ENCODE peak calls at places on chromosomes 4 and X, in four cellular contexts. One of them, this sample, is unnamed.

GRCh38 chr4:116223059-116223732 is 862.2 kb downstream of the TRAM1L1 start:
- DNase-seq in mesendoderm: no peak
- DNase-seq in activated CD8-positive, alpha-beta T cell treated with anti-CD3 and anti-CD28 coated beads for 36 hours: no peak
- DNase-seq in activated naive CD8-positive, alpha-beta T cell treated with anti-CD3 and anti-CD28 coated beads, Interleukin-2, amount 50 U/mL, for 24 hours: no peak
- DNase-seq in this sample: no peak

GRCh38 chr4:38867478-38868054 is at the start of gene FAM114A1:
- DNase-seq in mesendoderm: peak; percentile 80
- DNase-seq in activated CD8-positive, alpha-beta T cell treated with anti-CD3 and anti-CD28 coated beads for 36 hours: peak; percentile 20
- DNase-seq in activated naive CD8-positive, alpha-beta T cell treated with anti-CD3 and anti-CD28 coated beads, Interleukin-2, amount 50 U/mL, for 24 hours: peak; percentile 37
- DNase-seq in this sample: peak; percentile 60

GRCh38 chr4:144831971-144832370 is 186.0 kb downstream of the HHIP start:
- DNase-seq in mesendoderm: no peak
- DNase-seq in activated CD8-positive, alpha-beta T cell treated with anti-CD3 and anti-CD28 coated beads for 36 hours: no peak
- DNase-seq in activated naive CD8-positive, alpha-beta T cell treated with anti-CD3 and anti-CD28 coated beads, Interleukin-2, amount 50 U/mL, for 24 hours: no peak
- DNase-seq in this sample: no peak

GRCh38 chr4:21948347-21949072 is at the start of gene KCNIP4:
- DNase-seq in mesendoderm: peak; percentile 52
- DNase-seq in activated CD8-positive, alpha-beta T cell treated with anti-CD3 and anti-CD28 coated beads for 36 hours: peak; percentile 4
- DNase-seq in activated naive CD8-positive, alpha-beta T cell treated with anti-CD3 and anti-CD28 coated beads, Interleukin-2, amount 50 U/mL, for 24 hours: peak; percentile 2
- DNase-seq in this sample: no peak

GRCh38 chrX:155216940-155217450 is 735 bp downstream of the VBP1 start:
- DNase-seq in mesendoderm: no peak
- DNase-seq in activated CD8-positive, alpha-beta T cell treated with anti-CD3 and anti-CD28 coated beads for 36 hours: no peak
- DNase-seq in activated naive CD8-positive, alpha-beta T cell treated with anti-CD3 and anti-CD28 coated beads, Interleukin-2, amount 50 U/mL, for 24 hours: no peak
- DNase-seq in this sample: no peak

GRCh38 chrX:32408389-32408788 is 803.0 kb downstream of the DMD start:
- DNase-seq in mesendoderm: peak; percentile 22
- DNase-seq in activated CD8-positive, alpha-beta T cell treated with anti-CD3 and anti-CD28 coated beads for 36 hours: peak; percentile 13
- DNase-seq in activated naive CD8-positive, alpha-beta T cell treated with anti-CD3 and anti-CD28 coated beads, Interleukin-2, amount 50 U/mL, for 24 hours: no peak
- DNase-seq in this sample: no peak

GRCh38 chr4:38046735-38047487 is 86.7 kb downstream of the PTTG2 start:
- DNase-seq in mesendoderm: peak; percentile 79
- DNase-seq in activated CD8-positive, alpha-beta T cell treated with anti-CD3 and anti-CD28 coated beads for 36 hours: no peak
- DNase-seq in activated naive CD8-positive, alpha-beta T cell treated with anti-CD3 and anti-CD28 coated beads, Interleukin-2, amount 50 U/mL, for 24 hours: no peak
- DNase-seq in this sample: peak; percentile 14

GRCh38 chr4:26878729-26879415 is 18.2 kb downstream of the STIM2 start:
- DNase-seq in mesendoderm: no peak
- DNase-seq in activated CD8-positive, alpha-beta T cell treated with anti-CD3 and anti-CD28 coated beads for 36 hours: peak; percentile 40
- DNase-seq in activated naive CD8-positive, alpha-beta T cell treated with anti-CD3 and anti-CD28 coated beads, Interleukin-2, amount 50 U/mL, for 24 hours: no peak
- DNase-seq in this sample: no peak

GRCh38 chr4:97664741-97665140 is 478.5 kb downstream of the STPG2 start:
- DNase-seq in mesendoderm: no peak
- DNase-seq in activated CD8-positive, alpha-beta T cell treated with anti-CD3 and anti-CD28 coated beads for 36 hours: no peak
- DNase-seq in activated naive CD8-positive, alpha-beta T cell treated with anti-CD3 and anti-CD28 coated beads, Interleukin-2, amount 50 U/mL, for 24 hours: no peak
- DNase-seq in this sample: no peak

GRCh38 chr4:100189820-100190642 is at the start of gene DDIT4L:
- DNase-seq in mesendoderm: peak; percentile 69
- DNase-seq in activated CD8-positive, alpha-beta T cell treated with anti-CD3 and anti-CD28 coated beads for 36 hours: peak; percentile 7
- DNase-seq in activated naive CD8-positive, alpha-beta T cell treated with anti-CD3 and anti-CD28 coated beads, Interleukin-2, amount 50 U/mL, for 24 hours: peak; percentile 21
- DNase-seq in this sample: peak; percentile 3

GRCh38 chrX:11064851-11065600 is 46.1 kb upstream of the HCCS start:
- DNase-seq in mesendoderm: peak; percentile 16
- DNase-seq in activated CD8-positive, alpha-beta T cell treated with anti-CD3 and anti-CD28 coated beads for 36 hours: no peak
- DNase-seq in activated naive CD8-positive, alpha-beta T cell treated with anti-CD3 and anti-CD28 coated beads, Interleukin-2, amount 50 U/mL, for 24 hours: no peak
- DNase-seq in this sample: peak; percentile 72

GRCh38 chr4:53508446-53508845 is 82.8 kb downstream of the LNX1 start:
- DNase-seq in mesendoderm: no peak
- DNase-seq in activated CD8-positive, alpha-beta T cell treated with anti-CD3 and anti-CD28 coated beads for 36 hours: no peak
- DNase-seq in activated naive CD8-positive, alpha-beta T cell treated with anti-CD3 and anti-CD28 coated beads, Interleukin-2, amount 50 U/mL, for 24 hours: no peak
- DNase-seq in this sample: no peak